ENCODE peak calls at places on chromosomes 5 and 9, in six cellular contexts. D, K, H, Z, J and P are unnamed samples.

GRCh38 chr5:61311836-61312808 is 19.9 kb upstream of the ZSWIM6 start:
- DNase-seq in D (no peak), K (peak), H (no peak), Z (no peak), J (no peak), P (no peak)

GRCh38 chr9:87499455-87500015 is 1.9 kb downstream of the DAPK1 start:
- DNase-seq in D (no peak), K (no peak), H (no peak), Z (no peak), J (no peak), P (no peak)

GRCh38 chr5:55230086-55230629 is 3.0 kb upstream of the MCIDAS start:
- DNase-seq in D (no peak), K (no peak), H (no peak), Z (no peak), J (no peak), P (no peak)

GRCh38 chr5:93675458-93676450 is 65.6 kb downstream of the POU5F2 start:
- DNase-seq in D (peak), K (no peak), H (no peak), Z (no peak), J (peak), P (no peak)

GRCh38 chr5:148623741-148624140 is 30.6 kb downstream of the HTR4 start:
- DNase-seq in D (no peak), K (no peak), H (no peak), Z (no peak), J (no peak), P (no peak)

GRCh38 chr9:136119259-136120118 is 814 bp upstream of the TMEM250 start:
- DNase-seq in D (peak), K (peak), H (no peak), Z (peak), J (no peak), P (peak)

GRCh38 chr9:88835038-88835466 is 156.2 kb upstream of the S1PR3 start:
- DNase-seq in D (no peak), K (no peak), H (no peak), Z (no peak), J (no peak), P (no peak)

GRCh38 chr9:7085357-7085756 is 327.6 kb downstream of the KDM4C start:
- DNase-seq in D (no peak), K (no peak), H (no peak), Z (no peak), J (no peak), P (no peak)

GRCh38 chr5:36502608-36503007 is 103.8 kb upstream of the SLC1A3 start:
- DNase-seq in D (peak), K (peak), H (no peak), Z (no peak), J (no peak), P (no peak)

GRCh38 chr5:94538260-94538659 is 80.1 kb downstream of the KIAA0825 start:
- DNase-seq in D (no peak), K (no peak), H (no peak), Z (no peak), J (no peak), P (no peak)

GRCh38 chr9:114834386-114834785 is 28.5 kb upstream of the TNFSF15 start:
- DNase-seq in D (no peak), K (peak), H (no peak), Z (no peak), J (no peak), P (no peak)

GRCh38 chr9:114852050-114852594 is 46.3 kb upstream of the TNFSF15 start:
- DNase-seq in D (no peak), K (peak), H (no peak), Z (no peak), J (no peak), P (no peak)

GRCh38 chr9:4508907-4509589 is 18.8 kb downstream of the SLC1A1 start:
- DNase-seq in D (no peak), K (peak), H (no peak), Z (no peak), J (no peak), P (no peak)

GRCh38 chr9:129313331-129313955 is 135.4 kb upstream of the IER5L start:
- DNase-seq in D (no peak), K (no peak), H (peak), Z (no peak), J (no peak), P (no peak)

GRCh38 chr9:133341369-133342082 is 5.5 kb upstream of the SURF6 start:
- DNase-seq in D (no peak), K (no peak), H (no peak), Z (no peak), J (no peak), P (no peak)

GRCh38 chr5:137099651-137100050 is 399.5 kb downstream of the SPOCK1 start:
- DNase-seq in D (no peak), K (no peak), H (no peak), Z (no peak), J (no peak), P (no peak)

GRCh38 chr5:35838370-35839042 is 18.2 kb upstream of the IL7R start:
- DNase-seq in D (no peak), K (no peak), H (no peak), Z (no peak), J (no peak), P (no peak)

GRCh38 chr5:179287631-179288030 is 57.6 kb downstream of the ADAMTS2 start:
- DNase-seq in D (no peak), K (no peak), H (peak), Z (no peak), J (no peak), P (no peak)

GRCh38 chr5:139660916-139661814 is 13.0 kb downstream of the CXXC5 start:
- DNase-seq in D (peak), K (peak), H (peak), Z (peak), J (no peak), P (no peak)

GRCh38 chr5:130110333-130110732 is 206.1 kb downstream of the CHSY3 start:
- DNase-seq in D (no peak), K (no peak), H (no peak), Z (no peak), J (no peak), P (no peak)

GRCh38 chr9:4983541-4984165 is 1.4 kb upstream of the JAK2 start:
- DNase-seq in D (peak), K (no peak), H (no peak), Z (peak), J (no peak), P (no peak)

GRCh38 chr9:114108016-114108833 is 9.1 kb upstream of the KIF12 start:
- DNase-seq in D (peak), K (peak), H (peak), Z (peak), J (peak), P (peak)

GRCh38 chr9:110832916-110833315 is 164.3 kb downstream of the MUSK start:
- DNase-seq in D (no peak), K (no peak), H (no peak), Z (no peak), J (no peak), P (no peak)

GRCh38 chr5:85132269-85132668 is 747.6 kb upstream of the EDIL3 start:
- DNase-seq in D (no peak), K (peak), H (no peak), Z (no peak), J (no peak), P (no peak)

GRCh38 chr5:59246470-59247250 is 646.9 kb downstream of the PDE4D start:
- DNase-seq in D (no peak), K (peak), H (no peak), Z (no peak), J (no peak), P (no peak)

GRCh38 chr9:100352201-100352726 is 478 bp downstream of the TEX10 start:
- DNase-seq in D (no peak), K (peak), H (peak), Z (peak), J (no peak), P (peak)

GRCh38 chr5:144237851-144238250 is 67.2 kb downstream of the KCTD16 start:
- DNase-seq in D (no peak), K (peak), H (no peak), Z (no peak), J (no peak), P (no peak)

GRCh38 chr9:134049236-134049635 is 18.6 kb downstream of the BRD3 start:
- DNase-seq in D (no peak), K (no peak), H (no peak), Z (no peak), J (no peak), P (no peak)

GRCh38 chr9:2023532-2023931 is 8.4 kb downstream of the SMARCA2 start:
- DNase-seq in D (peak), K (no peak), H (no peak), Z (no peak), J (no peak), P (no peak)

GRCh38 chr5:34035732-34036131 is 7.3 kb downstream of the C1QTNF3 start:
- DNase-seq in D (no peak), K (no peak), H (no peak), Z (no peak), J (no peak), P (no peak)

GRCh38 chr5:93503598-93504067 is 77.4 kb downstream of the NR2F1-AS1 start:
- DNase-seq in D (no peak), K (peak), H (no peak), Z (no peak), J (no peak), P (no peak)

GRCh38 chr9:110337727-110338522 is at the start of gene TXNDC8:
- DNase-seq in D (peak), K (peak), H (no peak), Z (no peak), J (no peak), P (no peak)

GRCh38 chr5:948472-949274 is 56.0 kb downstream of the TRIP13 start:
- DNase-seq in D (no peak), K (no peak), H (no peak), Z (no peak), J (no peak), P (no peak)